ENCODE peak calls at places on chromosomes 13 and 19, in four cellular contexts. S, Q, N and Y are unnamed samples.
A peak's percentile ranks its signal among the peaks of the same experiment; 100 is the strongest.

GRCh38 chr13:59384154-59384553 is 779.6 kb downstream of the DIAPH3 start:
- DNase-seq in S (no peak), Q (no peak), N (no peak), Y (no peak)

GRCh38 chr19:35641515-35642151 is at the start of gene ETV2:
- DNase-seq in S (peak; percentile 34), Q (peak; percentile 30), N (no peak), Y (no peak)

GRCh38 chr19:14871619-14872230 is 14.2 kb downstream of the OR7A17 start:
- DNase-seq in S (no peak), Q (no peak), N (no peak), Y (no peak)

GRCh38 chr19:14027856-14028450 is at the start of gene RLN3:
- DNase-seq in S (no peak), Q (no peak), N (no peak), Y (no peak)

GRCh38 chr13:76884571-76885202 is 1.5 kb downstream of the KCTD12 start:
- DNase-seq in S (no peak), Q (no peak), N (peak; percentile 66), Y (no peak)

GRCh38 chr13:37173214-37173613 is 67.8 kb upstream of the CSNK1A1L start:
- DNase-seq in S (no peak), Q (no peak), N (no peak), Y (no peak)

GRCh38 chr19:11050323-11051114 is 38.7 kb upstream of the LDLR start:
- DNase-seq in S (no peak), Q (no peak), N (no peak), Y (no peak)

GRCh38 chr13:98960331-98961203 is 17.3 kb downstream of the DOCK9 start:
- DNase-seq in S (no peak), Q (no peak), N (no peak), Y (no peak)

GRCh38 chr19:42422576-42423461 is 4.4 kb downstream of the LIPE start:
- DNase-seq in S (peak; percentile 47), Q (no peak), N (peak; percentile 60), Y (no peak)

GRCh38 chr13:110912651-110913051 is 2.2 kb downstream of the ANKRD10 start:
- DNase-seq in S (no peak), Q (no peak), N (no peak), Y (no peak)

GRCh38 chr19:14059093-14059480 is 2.8 kb downstream of the PALM3 start:
- DNase-seq in S (peak; percentile 28), Q (peak; percentile 34), N (no peak), Y (no peak)

GRCh38 chr19:45171211-45171623 is 6.8 kb downstream of the TRAPPC6A start:
- DNase-seq in S (no peak), Q (no peak), N (no peak), Y (no peak)

GRCh38 chr13:24629320-24629719 is 50.9 kb upstream of the ATP12A start:
- DNase-seq in S (no peak), Q (no peak), N (no peak), Y (no peak)

GRCh38 chr19:18520848-18521691 is 800 bp downstream of the ELL start:
- DNase-seq in S (peak; percentile 78), Q (peak; percentile 50), N (peak; percentile 81), Y (no peak)

GRCh38 chr19:17963936-17964691 is 2.8 kb upstream of the KCNN1 start:
- DNase-seq in S (no peak), Q (no peak), N (no peak), Y (no peak)

GRCh38 chr13:110319774-110320509 is 12.9 kb downstream of the COL4A2 start:
- DNase-seq in S (no peak), Q (no peak), N (no peak), Y (no peak)

DNA sequence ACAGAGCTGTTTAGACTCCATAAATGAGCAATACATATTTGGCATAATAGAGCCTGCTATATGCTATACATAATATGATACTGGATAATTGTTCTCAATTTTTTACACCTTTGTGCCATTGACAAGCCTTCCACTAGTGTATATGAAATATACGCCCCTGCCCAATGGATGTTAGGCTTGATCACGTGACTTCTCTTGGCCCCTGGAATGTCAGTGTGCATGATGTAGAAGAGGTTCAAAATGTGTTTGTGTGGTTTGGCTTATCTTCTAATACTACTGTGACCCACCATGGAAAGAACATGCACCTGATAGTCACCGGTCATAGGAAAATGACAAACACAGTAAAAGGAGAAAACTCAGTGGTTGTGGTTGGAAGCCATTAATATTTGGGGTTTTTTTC is 479.4 kb downstream of the PCDH20 start:
- DNase-seq in S (no peak), Q (no peak), N (no peak), Y (no peak)
- TF ChIP-seq CTCF in S (no peak), Q (no peak), N (no peak), Y (no peak)

GRCh38 chr19:8577247-8577646 is at the start of gene MYO1F:
- DNase-seq in S (peak; percentile 66), Q (peak; percentile 41), N (peak; percentile 78), Y (no peak)

GRCh38 chr19:8576273-8576993 is 809 bp downstream of the MYO1F start:
- DNase-seq in S (peak; percentile 36), Q (no peak), N (no peak), Y (no peak)

GRCh38 chr19:8578642-8579265 is 1.5 kb upstream of the MYO1F start:
- DNase-seq in S (peak; percentile 85), Q (peak; percentile 83), N (peak; percentile 82), Y (no peak)

GRCh38 chr19:8577741-8578140 is 499 bp upstream of the MYO1F start:
- DNase-seq in S (no peak), Q (no peak), N (no peak), Y (no peak)

DNA sequence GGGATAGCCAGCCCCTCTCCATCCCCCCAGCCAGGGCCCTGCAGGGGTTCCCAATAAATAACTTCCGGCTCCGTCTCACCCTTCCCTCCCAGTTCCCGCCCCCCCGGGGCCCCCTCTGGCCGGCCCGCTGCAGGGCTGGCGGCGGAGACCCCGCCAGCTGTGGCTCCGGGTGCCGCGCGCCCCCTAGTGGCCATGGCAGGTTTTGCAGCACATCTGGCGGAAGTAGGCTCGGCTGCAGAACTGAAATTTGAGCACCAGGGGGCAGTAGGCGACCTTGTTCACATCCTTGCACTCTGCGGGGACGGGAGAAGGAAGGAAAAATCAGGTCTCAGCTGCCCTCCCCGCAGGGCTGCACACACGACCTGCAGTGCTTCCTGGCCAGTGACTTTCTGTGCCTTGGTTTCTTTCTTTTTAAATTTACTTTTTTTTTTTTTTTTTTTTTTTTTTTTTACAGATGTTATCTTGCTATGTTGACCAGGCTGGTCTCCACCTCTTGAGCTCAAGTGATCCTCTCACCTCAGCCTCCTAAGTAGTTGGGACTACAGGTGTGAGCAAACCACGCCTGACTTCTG is 3.6 kb upstream of the MYO1F start:
- DNase-seq in S (peak; percentile 85), Q (peak; percentile 84), N (peak; percentile 88), Y (peak; percentile 53)
- TF ChIP-seq POLR2AphosphoS5 in S (no peak), Q (peak; percentile 76), N (peak; percentile 19), Y (no peak)

GRCh38 chr19:50252111-50252886 is 48.9 kb downstream of the MYH14 start:
- DNase-seq in S (peak; percentile 26), Q (no peak), N (no peak), Y (no peak)
- TF ChIP-seq CTCF in S (peak; percentile 55), Q (no peak), N (no peak), Y (peak; percentile 70)

DNA sequence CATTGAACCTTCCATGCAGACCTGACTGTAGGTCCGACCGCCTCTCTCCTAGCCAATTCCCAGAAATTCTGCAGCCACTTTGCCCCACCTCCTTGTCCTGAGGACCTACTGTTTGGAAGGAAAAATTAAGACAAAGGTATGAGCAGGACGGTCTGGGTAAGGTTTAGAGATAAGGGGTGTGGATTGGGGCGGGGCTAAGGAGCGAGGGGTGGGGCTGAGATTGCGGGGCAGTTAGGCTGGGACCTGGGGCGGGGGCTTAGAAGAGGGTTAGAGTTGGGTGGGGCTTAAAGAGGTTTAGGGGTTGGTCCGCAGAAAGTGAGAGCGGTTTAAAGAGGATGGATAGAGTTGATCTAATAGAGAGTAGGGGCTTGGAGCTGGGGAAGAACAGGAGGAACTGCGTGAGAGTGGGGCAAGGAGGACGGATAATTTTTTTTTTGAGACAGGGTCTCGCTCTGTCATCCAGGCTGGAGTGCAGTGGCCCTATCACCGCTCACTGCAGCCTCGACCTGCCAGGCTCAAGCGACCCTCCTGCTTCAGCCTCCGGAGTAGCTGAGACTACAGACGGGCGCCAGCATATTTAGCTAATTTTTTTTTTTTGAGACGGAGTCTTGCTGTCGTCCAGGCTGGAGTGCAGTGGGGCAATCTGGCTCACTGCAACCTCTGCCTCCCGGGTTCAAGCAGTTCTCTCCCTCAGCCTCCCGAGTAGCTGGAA is 1.7 kb upstream of the ZNF865 start:
- DNase-seq in S (peak; percentile 32), Q (no peak), N (no peak), Y (no peak)
- TF ChIP-seq POLR2AphosphoS5 in S (no peak), Q (no peak), N (no peak), Y (no peak)

GRCh38 chr19:46716013-46716671 is 772 bp downstream of the PRKD2 start:
- DNase-seq in S (peak; percentile 44), Q (peak; percentile 39), N (peak; percentile 77), Y (no peak)
- TF ChIP-seq CTCF in S (no peak), Q (no peak), N (no peak), Y (no peak)

GRCh38 chr13:50713849-50714248 is 129.6 kb downstream of the DLEU7 start:
- DNase-seq in S (peak; percentile 8), Q (no peak), N (no peak), Y (no peak)
- TF ChIP-seq POLR2AphosphoS5 in S (peak; percentile 26), Q (peak; percentile 8), N (no peak), Y (no peak)

GRCh38 chr13:100534911-100535310 is 53.7 kb downstream of the GGACT start:
- DNase-seq in S (no peak), Q (no peak), N (no peak), Y (no peak)
- TF ChIP-seq CTCF in S (no peak), Q (no peak), N (no peak), Y (no peak)

DNA sequence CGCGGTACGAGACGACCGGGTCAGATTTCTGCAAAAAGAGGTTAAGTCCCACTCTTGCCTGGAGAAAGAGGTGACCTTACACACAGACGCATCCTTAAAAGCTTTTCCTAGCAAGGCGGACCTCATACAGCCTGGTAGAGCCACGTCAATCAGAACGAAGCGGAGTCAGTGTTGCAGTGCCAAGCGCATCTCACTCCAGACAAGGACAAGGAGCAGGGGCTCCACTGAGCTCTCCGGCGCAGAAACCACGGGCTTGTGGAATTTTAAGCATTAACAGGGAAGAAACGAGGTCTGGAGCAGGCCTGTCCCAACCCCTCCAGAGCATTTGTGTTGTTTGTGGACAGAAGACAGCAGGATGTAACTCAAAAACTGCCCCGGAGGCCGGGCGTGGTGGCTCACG is 7.1 kb downstream of the EEF2 start:
- DNase-seq in S (no peak), Q (no peak), N (no peak), Y (no peak)
- TF ChIP-seq POLR2AphosphoS5 in S (no peak), Q (no peak), N (no peak), Y (no peak)